ENCODE peak calls at places on chromosomes 6 and 20, in nine cellular contexts. T is heart left ventricle, P is Peyer's patch, K is HCT116, Y is uterus, S is A549, B is upper lobe of left lung, I is H1, U is esophagus squamous epithelium. O is an unnamed sample.

GRCh38 chr6:105794870-105795269 is 291.3 kb upstream of the PRDM1 start:
- DNase-seq in K (no peak), S (no peak), P (no peak), U (no peak), Y (no peak), B (no peak), I (no peak), T (no peak), O (no peak)

GRCh38 chr6:79640146-79641111 is 9.3 kb downstream of the SH3BGRL2 start:
- DNase-seq in K (no peak), U (no peak), I (no peak), P (no peak), B (no peak), S (no peak), T (peak), Y (no peak), O (no peak)

GRCh38 chr20:33841439-33841799 is 30.3 kb downstream of the CHMP4B start:
- DNase-seq in I (no peak), S (no peak), B (no peak), P (no peak), Y (no peak), T (no peak), U (no peak), K (no peak), O (no peak)

GRCh38 chr6:78850621-78851020 is 16.7 kb upstream of the IRAK1BP1 start:
- DNase-seq in I (no peak), K (no peak), T (no peak), P (no peak), B (no peak), Y (no peak), S (no peak), U (no peak), O (no peak)

GRCh38 chr6:132161283-132161682 is 210.1 kb upstream of the CCN2 start:
- DNase-seq in U (no peak), I (no peak), P (no peak), B (no peak), T (no peak), K (peak), Y (no peak), S (peak), O (no peak)

GRCh38 chr6:30263734-30264133 is 50.5 kb upstream of the TRIM26 start:
- DNase-seq in P (no peak), S (no peak), B (no peak), I (no peak), U (no peak), K (no peak), T (no peak), Y (no peak), O (no peak)

GRCh38 chr20:60036346-60037119 is 78.3 kb downstream of the CDH26 start:
- DNase-seq in K (no peak), Y (no peak), P (no peak), S (no peak), I (no peak), U (no peak), B (no peak), T (no peak), O (no peak)

GRCh38 chr6:133184798-133185380 is 56.3 kb upstream of the EYA4 start:
- DNase-seq in B (no peak), S (peak), I (no peak), P (no peak), Y (no peak), U (no peak), K (no peak), T (no peak), O (no peak)

GRCh38 chr6:136031982-136032381 is 180.5 kb downstream of the PDE7B start:
- DNase-seq in Y (no peak), I (no peak), K (peak), S (peak), P (no peak), T (no peak), B (no peak), U (no peak), O (peak)

GRCh38 chr6:149028767-149029405 is 282.1 kb downstream of the UST start:
- DNase-seq in S (peak), U (no peak), P (no peak), I (no peak), B (no peak), Y (peak), T (peak), K (peak), O (peak)

GRCh38 chr20:60453847-60454246 is 495.6 kb downstream of the CDH26 start:
- DNase-seq in I (peak), S (no peak), U (no peak), B (peak), Y (no peak), T (no peak), K (no peak), P (no peak), O (no peak)

DNA sequence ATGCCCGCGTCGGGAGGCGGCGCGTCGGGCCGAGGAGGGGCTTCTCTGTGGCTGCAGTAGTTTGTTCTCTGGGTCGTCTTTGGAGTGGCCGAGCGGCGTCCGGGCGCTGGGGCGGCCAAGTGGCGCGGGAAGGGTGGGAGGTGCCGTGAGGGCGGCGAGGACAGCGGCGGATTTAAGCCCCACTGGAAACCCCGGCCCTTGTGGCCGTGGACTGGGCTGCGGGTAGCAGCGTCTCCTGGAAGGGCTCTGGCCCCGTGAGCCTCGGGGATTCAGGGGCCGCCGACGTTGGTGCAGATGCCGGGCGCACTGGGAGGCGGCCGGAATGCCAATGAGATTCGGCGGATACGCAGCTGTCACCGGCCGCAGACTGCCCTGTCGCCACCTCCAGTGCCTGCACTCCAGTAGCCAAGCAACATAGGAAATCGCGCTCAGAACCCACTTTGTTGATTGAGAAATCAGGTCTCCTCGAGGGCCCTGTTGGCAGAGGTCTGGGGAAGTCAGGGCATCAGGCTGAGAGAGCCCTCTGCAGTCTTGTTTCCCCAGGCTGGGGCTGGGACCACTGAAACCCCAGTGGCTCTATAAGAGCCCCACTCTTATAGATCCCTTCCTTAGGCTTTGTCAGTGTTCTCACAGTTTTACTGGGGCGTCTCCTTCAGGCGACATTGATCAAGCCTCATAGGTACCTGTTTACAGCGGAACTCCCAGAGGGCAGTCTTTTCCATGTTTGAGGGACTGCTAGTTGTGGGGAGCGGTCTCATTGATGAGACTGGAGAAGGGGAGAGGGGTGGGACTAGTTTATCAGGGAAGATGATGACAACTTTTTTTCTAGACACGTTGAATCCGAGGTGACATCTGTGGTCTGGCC is 642 bp downstream of the GZF1 start:
- DNase-seq in K (no peak), P (no peak), B (no peak), Y (no peak), S (no peak), T (peak), I (no peak), U (no peak), O (peak)
- TF ChIP-seq POLR2A in K (no peak), P (no peak), B (no peak), Y (no peak), S (no peak), T (no peak), I (no peak), U (no peak), O (no peak)

GRCh38 chr6:108108374-108108773 is 33.8 kb upstream of the OSTM1 start:
- DNase-seq in T (no peak), P (no peak), B (no peak), I (no peak), U (no peak), S (no peak), Y (no peak), K (no peak), O (no peak)

GRCh38 chr6:108106261-108106660 is 31.7 kb upstream of the OSTM1 start:
- DNase-seq in S (no peak), U (no peak), K (no peak), P (no peak), B (no peak), T (no peak), I (peak), Y (no peak), O (no peak)

GRCh38 chr6:108106694-108107093 is 32.2 kb upstream of the OSTM1 start:
- DNase-seq in B (no peak), Y (no peak), K (no peak), S (no peak), P (no peak), T (no peak), I (no peak), U (no peak), O (no peak)

GRCh38 chr6:108105584-108105983 is 31.0 kb upstream of the OSTM1 start:
- DNase-seq in P (no peak), Y (no peak), U (no peak), T (no peak), S (no peak), K (no peak), B (no peak), I (no peak), O (no peak)

DNA sequence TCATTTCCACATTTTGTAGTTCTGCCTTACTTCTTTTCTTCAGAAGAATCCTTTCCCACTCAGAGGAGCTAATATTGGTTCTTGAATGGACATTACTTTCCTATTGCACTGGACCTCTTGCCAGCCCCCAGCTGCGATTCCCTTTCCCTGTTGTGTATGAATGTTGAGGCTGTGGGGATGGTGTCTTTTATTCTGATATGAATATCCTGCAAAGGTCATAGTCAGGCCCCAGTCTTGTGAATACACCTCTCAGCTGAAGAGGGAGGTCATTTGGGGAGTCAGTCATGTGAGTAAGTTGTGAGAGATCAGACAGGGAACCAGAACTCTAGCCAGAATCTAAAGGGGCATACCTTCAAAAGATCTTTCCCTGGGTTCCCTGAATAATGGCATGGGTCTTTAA is 32.6 kb upstream of the OSTM1 start:
- DNase-seq in S (no peak), K (no peak), U (no peak), B (no peak), P (no peak), I (no peak), T (no peak), Y (no peak), O (no peak)
- TF ChIP-seq POLR2A in S (no peak), K (no peak), U (no peak), B (no peak), P (no peak), I (no peak), T (no peak), Y (no peak), O (no peak)

GRCh38 chr20:63741676-63742380 is 2.3 kb downstream of the SLC2A4RG start:
- DNase-seq in B (peak), S (no peak), K (no peak), Y (peak), P (no peak), I (peak), T (no peak), U (no peak), O (no peak)

GRCh38 chr20:63742381-63743024 is 2.9 kb downstream of the SLC2A4RG start:
- DNase-seq in S (no peak), B (peak), P (no peak), Y (no peak), K (no peak), I (peak), U (no peak), T (no peak), O (no peak)

GRCh38 chr20:63744158-63744557 is 4.6 kb downstream of the SLC2A4RG start:
- DNase-seq in U (no peak), T (no peak), K (no peak), I (no peak), P (no peak), S (no peak), B (no peak), Y (no peak), O (no peak)

GRCh38 chr20:63744574-63745423 is 5.2 kb downstream of the SLC2A4RG start:
- DNase-seq in T (no peak), K (no peak), Y (no peak), P (no peak), S (no peak), B (no peak), I (no peak), U (no peak), O (no peak)

GRCh38 chr20:63743210-63743970 is 3.8 kb downstream of the SLC2A4RG start:
- DNase-seq in S (no peak), U (no peak), I (no peak), Y (no peak), P (no peak), T (no peak), B (peak), K (no peak), O (no peak)
- TF ChIP-seq POLR2A in S (no peak), U (no peak), I (no peak), Y (no peak), P (no peak), T (no peak), B (no peak), K (no peak), O (no peak)

DNA sequence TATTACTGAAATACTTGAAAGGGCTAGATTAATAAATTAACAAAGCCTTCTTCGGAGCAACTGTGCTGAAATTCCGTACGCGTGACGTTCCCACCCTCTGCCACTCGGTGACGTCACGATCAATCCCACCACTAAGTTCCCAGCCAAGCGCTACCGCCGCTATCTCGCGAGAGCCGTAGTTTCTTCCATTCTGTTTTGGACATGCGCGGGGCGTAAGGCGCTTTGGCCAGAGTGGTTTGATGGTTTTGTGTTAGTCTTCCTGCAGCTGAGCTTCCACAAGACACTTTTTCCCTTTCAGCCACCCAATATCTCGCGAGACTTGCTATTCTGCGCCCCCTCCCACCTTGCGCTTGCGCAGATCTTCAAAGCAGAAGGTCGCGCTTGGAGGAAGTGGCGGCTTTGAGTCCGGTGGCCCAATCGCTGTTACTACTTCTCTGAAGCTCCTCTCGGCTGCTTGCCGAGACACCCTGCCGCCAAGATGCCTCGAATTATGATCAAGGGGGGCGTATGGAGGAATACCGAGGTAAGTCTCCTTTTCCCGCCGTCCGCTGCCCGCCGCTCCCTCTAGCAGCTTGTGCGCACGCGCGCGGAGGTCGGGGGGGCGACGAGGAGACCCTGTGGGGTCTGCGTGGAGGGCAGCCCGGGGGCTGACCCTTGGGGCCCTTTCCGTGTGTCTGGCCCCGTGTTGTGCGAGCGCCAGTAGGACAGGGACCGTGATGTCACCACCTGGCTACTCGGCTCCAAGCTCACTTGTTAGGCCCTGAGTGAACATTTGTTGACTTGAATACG is at the start of gene CDC5L:
- DNase-seq in T (peak), B (peak), S (peak), P (peak), U (peak), K (peak), Y (peak), I (peak), O (peak)
- TF ChIP-seq POLR2A in T (no peak), B (peak), S (peak), P (peak), U (peak), K (peak), Y (peak), I (peak), O (peak)

GRCh38 chr6:34248727-34249468 is at the start of gene SMIM29:
- DNase-seq in P (peak), U (peak), I (peak), Y (peak), T (peak), K (peak), S (peak), B (peak), O (peak)

GRCh38 chr6:34247481-34248197 is 1.2 kb downstream of the SMIM29 start:
- DNase-seq in U (no peak), I (peak), P (no peak), B (no peak), K (no peak), S (no peak), Y (no peak), T (no peak), O (no peak)

GRCh38 chr6:34246563-34247391 is 2.0 kb downstream of the SMIM29 start:
- DNase-seq in I (peak), S (peak), B (no peak), T (peak), U (no peak), P (no peak), K (no peak), Y (no peak), O (no peak)

GRCh38 chr6:34249469-34250370 is 914 bp upstream of the SMIM29 start:
- DNase-seq in P (no peak), K (no peak), Y (no peak), U (no peak), S (no peak), B (no peak), I (no peak), T (no peak), O (no peak)

GRCh38 chr6:34248198-34248726 is 544 bp downstream of the SMIM29 start:
- DNase-seq in B (peak), T (peak), K (no peak), I (peak), P (peak), U (no peak), S (peak), Y (peak), O (peak)
- TF ChIP-seq POLR2A in B (no peak), T (no peak), K (no peak), I (no peak), P (no peak), U (no peak), S (no peak), Y (no peak), O (no peak)

GRCh38 chr6:63452117-63452516 is 120.2 kb upstream of the LOC128125822 start:
- DNase-seq in U (no peak), P (no peak), S (peak), Y (no peak), B (no peak), K (no peak), I (no peak), T (no peak), O (no peak)
- TF ChIP-seq POLR2A in U (no peak), P (no peak), S (no peak), Y (no peak), B (no peak), K (no peak), I (no peak), T (no peak), O (no peak)

GRCh38 chr20:62336775-62337557 is 30.1 kb downstream of the LAMA5 start:
- DNase-seq in S (no peak), I (no peak), U (no peak), Y (no peak), K (no peak), P (no peak), T (no peak), B (peak), O (no peak)

GRCh38 chr20:62336329-62336728 is 30.8 kb downstream of the LAMA5 start:
- DNase-seq in Y (no peak), K (no peak), U (no peak), B (peak), S (no peak), P (no peak), I (no peak), T (no peak), O (no peak)

GRCh38 chr20:62338294-62338620 is 28.9 kb downstream of the LAMA5 start:
- DNase-seq in P (no peak), Y (no peak), S (no peak), U (no peak), K (no peak), T (no peak), B (peak), I (no peak), O (no peak)

GRCh38 chr20:62339647-62340062 is 27.5 kb downstream of the LAMA5 start:
- DNase-seq in K (no peak), Y (no peak), S (no peak), T (no peak), B (no peak), P (no peak), I (no peak), U (no peak), O (peak)

DNA sequence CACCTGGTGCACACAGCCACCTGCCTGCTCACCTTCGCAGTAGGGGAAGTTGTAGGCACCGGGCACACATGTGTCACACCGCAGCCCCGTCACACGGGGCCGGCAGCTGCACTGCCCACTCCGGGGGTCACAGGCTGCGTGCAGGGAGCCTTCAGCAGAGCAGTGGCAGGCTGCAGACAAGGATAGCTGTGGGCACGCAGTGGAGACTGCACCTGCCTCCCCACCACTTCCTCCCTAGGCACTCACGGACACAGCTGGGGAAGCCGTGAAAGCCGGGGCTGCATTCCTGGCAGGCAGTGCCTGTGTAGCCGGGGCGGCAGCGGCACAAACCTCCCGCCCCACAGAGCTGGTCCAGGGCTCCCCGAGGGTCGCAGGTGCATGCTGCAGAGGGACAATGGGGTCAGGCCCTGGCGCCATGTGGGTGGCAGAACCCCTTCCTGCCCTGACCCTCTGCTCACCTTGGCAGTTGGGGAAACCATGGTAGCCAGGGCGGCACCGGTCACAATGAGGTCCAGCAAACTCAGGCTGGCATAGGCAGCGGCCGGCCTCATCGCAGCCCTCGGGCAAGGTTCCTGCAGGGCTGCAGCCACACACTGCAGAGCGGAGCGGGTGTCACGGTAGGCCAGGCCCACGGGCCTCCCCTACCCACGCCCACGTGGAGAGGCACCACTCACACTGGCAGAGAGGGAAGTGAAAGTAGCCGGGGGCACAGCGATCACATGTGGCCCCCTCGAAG is 29.4 kb downstream of the LAMA5 start:
- DNase-seq in T (no peak), K (no peak), Y (no peak), B (peak), U (no peak), P (no peak), S (no peak), I (no peak), O (no peak)
- TF ChIP-seq POLR2A in T (no peak), K (no peak), Y (no peak), B (no peak), U (no peak), P (no peak), S (no peak), I (no peak), O (no peak)